ENCODE peak calls at places on chromosomes 7 and 10, in four cellular contexts. D is kidney tubule cell, G is choroid plexus epithelial cell, N is caudate nucleus. H is an unnamed sample.

GRCh38 chr10:89567566-89568245 is 32.3 kb upstream of the SLC16A12 start:
- DNase-seq in G (peak), N (no peak), D (no peak), H (no peak)

GRCh38 chr7:80129785-80130184 is 4.8 kb upstream of the GNAI1 start:
- DNase-seq in D (no peak), N (no peak), G (no peak), H (no peak)

GRCh38 chr10:29896053-29896452 is 163.3 kb downstream of the JCAD start:
- DNase-seq in N (no peak), G (peak), D (no peak), H (no peak)

GRCh38 chr10:25753776-25754175 is 180.3 kb upstream of the MYO3A start:
- DNase-seq in D (peak), G (peak), N (no peak), H (no peak)

GRCh38 chr10:21517983-21518628 is 7.4 kb downstream of the SKIDA1 start:
- DNase-seq in G (peak), N (no peak), D (peak), H (peak)

GRCh38 chr7:155860840-155861479 is 48.7 kb upstream of the SHH start:
- DNase-seq in G (peak), N (no peak), D (peak), H (no peak)

GRCh38 chr10:46787321-46787615 is 124.0 kb upstream of the PTPN20 start:
- DNase-seq in D (peak), N (peak), G (peak), H (peak)

GRCh38 chr7:29332027-29332806 is 137.6 kb downstream of the CHN2 start:
- DNase-seq in N (no peak), D (no peak), G (no peak), H (no peak)

GRCh38 chr10:5977471-5978370 is at the start of gene IL15RA:
- DNase-seq in N (peak), G (peak), D (peak), H (peak)

GRCh38 chr10:7797582-7797981 is 9.6 kb downstream of the ATP5F1C start:
- DNase-seq in G (peak), N (no peak), D (peak), H (no peak)

GRCh38 chr10:48332166-48332870 is 25.8 kb downstream of the MAPK8 start:
- DNase-seq in N (no peak), G (no peak), D (no peak), H (no peak)

GRCh38 chr7:108114117-108114841 is 15.9 kb downstream of the LAMB4 start:
- DNase-seq in G (peak), N (no peak), D (peak), H (no peak)

GRCh38 chr7:20559883-20560282 is 55.6 kb upstream of the ABCB5 start:
- DNase-seq in G (no peak), N (no peak), D (no peak), H (no peak)

GRCh38 chr7:5643280-5643679 is 138.2 kb downstream of the RNF216 start:
- DNase-seq in G (peak), N (no peak), D (no peak), H (peak)

GRCh38 chr10:103648951-103649532 is 155.5 kb downstream of the NEURL1 start:
- DNase-seq in D (no peak), N (no peak), G (peak), H (no peak)

GRCh38 chr10:103685880-103686669 is 169.3 kb downstream of the SH3PXD2A start:
- DNase-seq in D (peak), G (peak), N (peak), H (peak)

GRCh38 chr7:91570600-91570999 is 306.4 kb downstream of the FZD1 start:
- DNase-seq in N (no peak), D (no peak), G (no peak), H (no peak)

GRCh38 chr10:92915892-92916291 is 67.6 kb downstream of the EXOC6 start:
- DNase-seq in N (no peak), D (no peak), G (no peak), H (no peak)

GRCh38 chr10:63929826-63930467 is 408.7 kb downstream of the REEP3 start:
- DNase-seq in N (no peak), G (no peak), D (peak), H (no peak)

GRCh38 chr10:61320996-61321395 is 132.2 kb downstream of the TMEM26 start:
- DNase-seq in N (no peak), G (no peak), D (no peak), H (no peak)

H was measured in CD4-positive, CD25-positive, alpha-beta regulatory T cell.